ENCODE peak calls at places on chromosomes 6 and 20, in four cellular contexts. M, Y, O and D are unnamed samples.
A peak's percentile ranks its signal among the peaks of the same experiment; 100 is the strongest.

GRCh38 chr6:168130683-168131371 is 51.8 kb upstream of the FRMD1 start:
- DNase-seq in M (no peak), O (no peak), Y (no peak), D (no peak)

GRCh38 chr6:53746442-53747103 is 48.2 kb upstream of the LRRC1 start:
- DNase-seq in M (no peak), Y (no peak), O (no peak), D (no peak)

GRCh38 chr20:21513181-21513663 is 642 bp downstream of the NKX2-2 start:
- DNase-seq in O (peak; percentile 19), M (no peak), Y (no peak), D (peak; percentile 35)

GRCh38 chr6:43965628-43966373 is 161.5 kb downstream of the MRPL14 start:
- DNase-seq in M (no peak), O (no peak), Y (no peak), D (no peak)

GRCh38 chr6:52217761-52218160 is 26.5 kb downstream of the IL17F start:
- DNase-seq in Y (no peak), O (no peak), M (no peak), D (no peak)

GRCh38 chr6:126302191-126302590 is 37.7 kb upstream of the CENPW start:
- DNase-seq in O (no peak), Y (no peak), M (no peak), D (no peak)

GRCh38 chr20:47795214-47795667 is 10.0 kb upstream of the SULF2 start:
- DNase-seq in M (no peak), Y (no peak), O (no peak), D (no peak)

GRCh38 chr6:105319331-105319730 is 83.6 kb downstream of the PREP start:
- DNase-seq in O (no peak), M (no peak), Y (no peak), D (no peak)

GRCh38 chr20:47681977-47682812 is 103.1 kb downstream of the SULF2 start:
- DNase-seq in M (no peak), O (no peak), Y (no peak), D (no peak)

GRCh38 chr20:57248132-57248797 is 18.2 kb downstream of the BMP7 start:
- DNase-seq in Y (no peak), O (no peak), M (peak; percentile 34), D (no peak)

GRCh38 chr6:105746539-105746938 is 339.6 kb upstream of the PRDM1 start:
- DNase-seq in O (no peak), Y (no peak), M (no peak), D (no peak)

GRCh38 chr6:44667668-44668390 is 280.3 kb downstream of the CDC5L start:
- DNase-seq in O (peak; percentile 50), M (peak; percentile 21), Y (peak; percentile 18), D (no peak)

GRCh38 chr6:48733581-48733980 is 622.6 kb upstream of the PTCHD4 start:
- DNase-seq in M (no peak), Y (no peak), O (no peak), D (no peak)

GRCh38 chr6:139763468-139764214 is 389.2 kb upstream of the CITED2 start:
- DNase-seq in Y (no peak), M (no peak), O (no peak), D (no peak)

GRCh38 chr6:169495601-169496000 is 206.2 kb downstream of the WDR27 start:
- DNase-seq in Y (no peak), O (no peak), M (no peak), D (no peak)

GRCh38 chr20:43843096-43843964 is 71.3 kb upstream of the TOX2 start:
- DNase-seq in O (no peak), M (no peak), Y (no peak), D (no peak)

GRCh38 chr6:121590941-121591340 is 155.5 kb downstream of the GJA1 start:
- DNase-seq in O (no peak), M (no peak), Y (no peak), D (no peak)

GRCh38 chr6:156925718-156926607 is 148.8 kb downstream of the ARID1B start:
- DNase-seq in Y (no peak), O (no peak), M (no peak), D (peak; percentile 44)

GRCh38 chr20:50077818-50078601 is 34.9 kb downstream of the UBE2V1 start:
- DNase-seq in M (no peak), O (no peak), Y (no peak), D (no peak)

GRCh38 chr6:112296122-112296521 is 41.8 kb upstream of the LAMA4 start:
- DNase-seq in Y (no peak), M (peak; percentile 1), O (no peak), D (no peak)

GRCh38 chr6:2008383-2008976 is 236.9 kb downstream of the GMDS start:
- DNase-seq in O (no peak), Y (no peak), M (no peak), D (no peak)

GRCh38 chr20:62282877-62283503 is 19.8 kb upstream of the ADRM1 start:
- DNase-seq in Y (no peak), M (no peak), O (no peak), D (no peak)

DNA sequence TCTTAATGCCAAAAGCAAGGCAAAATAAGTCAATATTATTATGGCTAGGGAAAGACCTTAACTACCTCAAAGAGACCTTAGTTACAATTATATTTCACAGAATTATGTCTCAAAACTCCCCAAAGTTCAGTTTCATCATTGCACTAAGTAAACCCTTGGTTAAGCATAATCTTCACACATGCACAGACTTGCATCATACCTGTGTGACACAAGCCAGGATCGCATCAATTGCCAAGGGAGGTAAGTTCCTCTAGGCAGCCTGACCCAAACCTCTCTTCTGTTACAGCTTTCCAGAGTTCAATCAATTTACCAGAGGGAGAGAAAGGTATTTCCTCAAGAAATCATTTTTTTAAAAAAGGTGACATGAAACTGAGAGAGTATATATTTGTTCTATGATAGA is 31.9 kb upstream of the PRSS35 start:
- DNase-seq in O (no peak), Y (no peak), M (no peak), D (no peak)
- TF ChIP-seq CTCF in O (no peak), Y (no peak), M (no peak), D (no peak)

GRCh38 chr6:128554302-128554701 is 33.9 kb upstream of the PTPRK start:
- DNase-seq in O (no peak), M (no peak), Y (no peak), D (no peak)
- TF ChIP-seq CTCF in O (no peak), M (peak; percentile 15), Y (no peak), D (no peak)

DNA sequence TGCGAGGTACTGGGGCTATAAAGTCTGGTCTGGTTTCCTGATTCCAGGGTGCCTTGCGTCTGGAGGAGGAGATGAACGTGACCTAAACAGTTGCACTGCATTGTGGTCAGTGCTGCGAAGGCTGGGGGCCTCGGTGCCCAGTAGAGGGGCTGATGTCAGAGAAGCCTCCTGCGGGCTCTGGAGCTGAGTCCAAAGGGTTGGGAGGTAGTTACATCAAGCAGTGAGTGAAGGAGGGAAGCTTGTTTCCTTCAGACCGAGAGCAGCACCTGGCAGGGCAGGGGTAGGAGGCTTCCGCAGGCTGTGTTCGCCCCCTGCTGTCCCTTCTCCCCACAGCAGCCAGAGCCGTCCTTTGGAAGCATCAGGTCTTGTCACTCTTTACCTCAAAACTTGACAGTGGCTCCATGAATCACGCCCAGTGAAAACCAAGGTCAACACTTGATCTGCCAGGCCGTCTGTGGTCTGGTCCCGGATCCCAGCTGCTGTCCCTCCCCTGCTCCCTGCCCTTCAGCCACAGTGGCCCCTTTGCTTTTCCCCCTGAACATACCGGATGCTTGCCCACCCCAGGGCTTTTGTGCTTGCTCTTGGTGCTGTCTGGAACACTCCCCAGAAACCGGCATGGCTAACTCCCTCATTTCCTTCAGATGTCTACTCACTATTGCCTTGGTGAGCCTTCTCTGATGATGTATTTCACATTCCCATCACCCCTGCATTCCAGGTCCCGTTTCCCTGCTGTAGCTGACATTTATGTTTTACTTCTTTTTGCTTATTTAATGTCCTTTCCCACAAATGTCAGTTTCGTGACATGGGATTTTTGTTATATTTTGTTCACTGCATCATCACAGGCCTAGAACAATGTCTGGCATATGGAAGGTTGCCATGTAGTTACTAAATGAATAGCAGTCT is 7.0 kb downstream of the DYNLRB1 start:
- DNase-seq in Y (no peak), O (peak; percentile 82), M (peak; percentile 79), D (no peak)
- TF ChIP-seq CTCF in Y (peak; percentile 45), O (peak; percentile 58), M (peak; percentile 85), D (peak; percentile 39)

GRCh38 chr6:153103256-153103655 is 27.8 kb downstream of the RGS17 start:
- DNase-seq in O (no peak), M (no peak), Y (no peak), D (no peak)

GRCh38 chr6:153104220-153104619 is 26.9 kb downstream of the RGS17 start:
- DNase-seq in M (no peak), O (no peak), Y (no peak), D (no peak)

GRCh38 chr6:153106021-153106420 is 25.1 kb downstream of the RGS17 start:
- DNase-seq in O (no peak), Y (no peak), M (no peak), D (no peak)

DNA sequence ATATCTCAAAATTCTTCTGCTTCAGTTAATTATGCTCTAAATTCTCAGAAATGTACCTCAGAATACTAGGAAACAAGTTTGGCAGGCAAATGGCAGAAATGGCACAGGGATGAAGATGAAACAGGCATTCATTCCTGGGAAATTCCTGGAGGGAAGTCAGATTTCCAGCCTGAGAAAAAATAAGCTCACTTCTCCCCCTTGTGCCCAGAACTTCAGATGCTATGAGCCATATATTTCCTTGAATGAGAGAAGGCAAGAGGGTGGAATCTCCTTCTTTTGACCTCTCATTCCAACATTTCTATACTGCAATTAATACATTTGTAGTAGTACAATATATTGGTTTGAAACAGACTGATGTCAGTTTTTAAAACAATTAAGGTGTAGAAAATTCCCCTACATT is 22.8 kb downstream of the RGS17 start:
- DNase-seq in O (no peak), Y (no peak), M (no peak), D (no peak)
- TF ChIP-seq CTCF in O (no peak), Y (no peak), M (no peak), D (no peak)

DNA sequence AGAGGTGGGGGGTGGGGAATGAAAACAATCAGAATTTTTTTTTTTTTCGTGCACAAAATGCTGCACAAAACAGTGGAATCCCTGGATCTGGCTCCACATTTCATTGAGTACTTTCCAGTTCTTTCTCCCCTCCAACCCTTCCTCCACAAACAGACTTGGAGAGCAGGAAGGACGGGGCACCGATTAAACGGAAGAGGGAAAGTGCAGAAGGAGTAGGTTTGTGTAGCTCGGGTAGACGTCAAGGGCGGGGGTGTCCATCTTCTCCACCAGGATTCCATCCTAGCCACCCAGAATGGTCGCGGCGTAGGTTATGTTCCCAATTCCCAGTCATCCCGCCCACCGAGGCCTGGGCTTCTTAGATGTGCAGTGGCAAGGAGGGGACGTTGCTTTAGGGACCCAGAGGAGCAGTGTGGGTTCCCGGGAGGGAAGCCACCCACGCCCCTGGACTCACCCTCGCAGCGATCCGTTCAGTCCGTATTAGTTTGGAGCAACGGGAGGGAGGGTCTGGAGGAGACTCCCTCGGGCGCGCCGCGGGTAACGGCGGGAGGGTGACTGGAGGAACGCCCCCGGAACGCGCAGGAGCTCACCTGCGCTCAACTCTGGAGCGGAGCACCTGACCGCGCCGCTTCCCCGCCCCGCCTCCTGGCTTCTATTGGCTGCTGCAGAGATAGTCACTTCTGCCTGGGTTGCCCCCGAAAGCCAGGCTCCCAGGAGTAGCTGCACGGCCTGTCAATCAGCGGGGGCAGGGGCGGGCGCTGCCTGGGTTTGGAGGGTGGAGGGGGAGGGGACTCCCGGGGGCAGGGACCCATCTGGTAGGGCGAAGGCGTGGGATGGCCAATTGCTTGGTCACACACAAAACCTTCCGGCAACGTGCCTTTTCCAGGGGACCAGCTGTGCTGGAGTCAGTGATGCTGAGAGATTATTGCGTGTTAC is at the start of gene ENPP5:
- DNase-seq in O (peak; percentile 89), M (peak; percentile 79), Y (peak; percentile 62), D (peak; percentile 89)
- TF ChIP-seq CTCF in O (no peak), M (no peak), Y (no peak), D (no peak)